ENCODE peak calls at places on chromosomes 4 and X, in eight cellular contexts. N is tibial nerve; C is BE2C; R is GM12865; K is CD8-positive, alpha-beta memory T cell; Y is CD8-positive, alpha-beta T cell; F is GM23248; V is AG10803. L is an unnamed sample.

GRCh38 chr4:139163806-139164206 is 13.2 kb downstream of the ELF2 start:
- DNase-seq in N (no peak), C (no peak), R (no peak), K (no peak), Y (no peak), F (no peak), V (no peak), L (no peak)

GRCh38 chrX:46577116-46578005 is 3.8 kb downstream of the CHST7 start:
- DNase-seq in N (no peak), C (no peak), R (no peak), K (no peak), Y (no peak), F (peak; percentile 74), V (peak; percentile 24), L (no peak)

GRCh38 chr4:168677063-168677462 is 180.2 kb downstream of the PALLD start:
- DNase-seq in N (no peak), C (no peak), R (no peak), K (no peak), Y (no peak), F (no peak), V (no peak), L (no peak)

GRCh38 chrX:118325453-118325852 is 20.5 kb upstream of the WDR44 start:
- DNase-seq in N (no peak), C (no peak), R (peak; percentile 11), K (no peak), Y (no peak), F (peak; percentile 21), V (no peak), L (no peak)

GRCh38 chrX:138791551-138791950 is 80.0 kb upstream of the FGF13 start:
- DNase-seq in N (no peak), C (no peak), R (no peak), K (no peak), Y (no peak), F (peak; percentile 57), V (peak; percentile 23), L (no peak)

GRCh38 chr4:26779224-26779623 is 81.4 kb upstream of the STIM2 start:
- DNase-seq in N (no peak), C (no peak), R (no peak), K (no peak), Y (no peak), F (no peak), V (no peak), L (no peak)

GRCh38 chrX:154373340-154374306 is 811 bp downstream of the FLNA start:
- DNase-seq in N (peak; percentile 53), C (no peak), R (peak; percentile 37), K (no peak), Y (no peak), F (peak; percentile 76), V (peak; percentile 84), L (no peak)

GRCh38 chr4:119300072-119300387 is 21.9 kb downstream of the FABP2 start:
- DNase-seq in N (no peak), C (peak; percentile 12), R (peak; percentile 35), K (no peak), Y (peak; percentile 21), F (peak; percentile 77), V (peak; percentile 75), L (no peak)

GRCh38 chrX:124209792-124210576 is 122.5 kb upstream of the TEX13D start:
- DNase-seq in N (no peak), C (no peak), R (no peak), K (no peak), Y (no peak), F (no peak), V (no peak), L (no peak)

GRCh38 chrX:28550331-28550872 is 36.8 kb upstream of the IL1RAPL1 start:
- DNase-seq in N (no peak), C (no peak), R (no peak), K (no peak), Y (no peak), F (no peak), V (no peak), L (no peak)

GRCh38 chrX:11445540-11445939 is 152.3 kb downstream of the AMELX start:
- DNase-seq in N (no peak), C (no peak), R (no peak), K (no peak), Y (no peak), F (no peak), V (no peak), L (no peak)

GRCh38 chr4:183747931-183748664 is 89.0 kb downstream of the TRAPPC11 start:
- DNase-seq in N (no peak), C (peak; percentile 26), R (no peak), K (no peak), Y (no peak), F (no peak), V (peak; percentile 5), L (no peak)

GRCh38 chr4:16609170-16609758 is 289.2 kb downstream of the LDB2 start:
- DNase-seq in N (no peak), C (no peak), R (no peak), K (no peak), Y (no peak), F (no peak), V (no peak), L (no peak)

GRCh38 chr4:163701915-163702314 is 207.4 kb downstream of the TMA16 start:
- DNase-seq in N (no peak), C (no peak), R (peak; percentile 71), K (no peak), Y (no peak), F (peak; percentile 5), V (no peak), L (peak; percentile 28)

GRCh38 chrX:133783273-133783672 is 202.1 kb downstream of the GPC3 start:
- DNase-seq in N (no peak), C (no peak), R (peak; percentile 26), K (no peak), Y (no peak), F (no peak), V (no peak), L (peak; percentile 24)

GRCh38 chr4:25913056-25913850 is 767 bp upstream of the SMIM20 start:
- DNase-seq in N (no peak), C (peak; percentile 6), R (peak; percentile 35), K (no peak), Y (no peak), F (no peak), V (peak; percentile 22), L (no peak)

GRCh38 chr4:24473309-24473721 is 111.0 kb downstream of the DHX15 start:
- DNase-seq in N (no peak), C (no peak), R (no peak), K (no peak), Y (no peak), F (peak; percentile 41), V (peak; percentile 23), L (peak; percentile 12)

GRCh38 chr4:24471623-24472510 is 112.5 kb downstream of the DHX15 start:
- DNase-seq in N (no peak), C (peak; percentile 7), R (no peak), K (no peak), Y (no peak), F (peak; percentile 34), V (peak; percentile 6), L (peak; percentile 27)

GRCh38 chr4:24470681-24471622 is 113.4 kb downstream of the DHX15 start:
- DNase-seq in N (no peak), C (peak; percentile 12), R (peak; percentile 21), K (no peak), Y (no peak), F (peak; percentile 66), V (peak; percentile 22), L (peak; percentile 47)

GRCh38 chr4:24475756-24476155 is 108.6 kb downstream of the DHX15 start:
- DNase-seq in N (no peak), C (no peak), R (no peak), K (no peak), Y (no peak), F (no peak), V (no peak), L (no peak)

GRCh38 chr4:24472514-24473308 is 111.6 kb downstream of the DHX15 start:
- DNase-seq in N (peak; percentile 68), C (peak; percentile 84), R (peak; percentile 82), K (peak; percentile 36), Y (peak; percentile 27), F (peak; percentile 86), V (peak; percentile 69), L (peak; percentile 78)
- H3K4me3 ChIP-seq in N (peak overlapping the region; percentile 46), C (peak overlapping the region; percentile 60), R (peak overlapping the region; percentile 55), K (peak overlapping the region; percentile 43), Y (peak overlapping the region; percentile 43), F (peak overlapping the region; percentile 76), V (peak overlapping the region; percentile 59), L (peak overlapping the region; percentile 67)

DNA sequence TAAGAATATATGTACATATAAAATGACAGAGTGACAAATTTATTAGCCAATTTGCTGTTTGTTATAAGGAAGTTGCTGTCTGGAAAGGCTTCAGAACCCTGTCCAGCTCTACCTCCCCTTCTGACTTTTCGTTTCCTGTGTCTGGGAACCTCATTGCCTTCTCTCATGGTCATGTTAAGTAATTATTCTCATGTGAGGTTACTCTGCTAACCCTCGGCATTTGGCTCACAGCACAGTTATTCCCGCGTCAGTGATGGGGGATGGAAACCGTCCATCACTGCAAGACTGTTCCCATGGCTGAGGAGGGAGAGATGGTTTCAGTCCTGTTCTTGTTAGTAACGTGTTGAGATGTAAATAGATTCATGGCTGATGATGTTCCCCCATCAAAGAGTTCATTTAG is 11.9 kb downstream of the EDNRA start:
- DNase-seq in N (no peak), C (no peak), R (peak; percentile 77), K (no peak), Y (no peak), F (peak; percentile 35), V (peak; percentile 85), L (no peak)
- H3K4me3 ChIP-seq in N (no peak overlapping the region), C (no peak overlapping the region), R (no peak overlapping the region), K (no peak overlapping the region), Y (no peak overlapping the region), F (no peak overlapping the region), V (no peak overlapping the region), L (no peak overlapping the region)

DNA sequence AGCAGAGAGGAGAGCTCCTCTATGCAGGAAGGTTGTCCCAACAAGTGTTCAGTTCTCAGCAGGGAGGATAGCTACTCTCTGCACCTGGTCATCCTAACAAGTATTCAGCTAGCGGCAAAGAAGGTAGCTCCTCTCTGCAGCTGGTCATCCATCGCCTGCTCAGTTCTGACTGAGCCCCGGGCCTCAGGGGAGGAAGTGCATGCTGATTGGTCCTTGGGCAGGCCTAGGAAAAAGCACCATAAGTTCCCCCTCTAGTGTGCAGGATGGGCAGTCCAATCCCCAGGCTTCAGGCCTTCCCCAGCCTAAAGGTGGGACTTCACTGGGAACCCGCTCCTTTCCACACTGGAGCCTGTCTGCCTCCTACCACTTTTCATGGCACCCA is 4.4 kb upstream of the FBXW7 start:
- DNase-seq in N (no peak), C (peak; percentile 74), R (peak; percentile 65), K (no peak), Y (no peak), F (no peak), V (no peak), L (peak; percentile 43)
- H3K4me3 ChIP-seq in N (no peak overlapping the region), C (peak overlapping the region; percentile 2), R (no peak overlapping the region), K (no peak overlapping the region), Y (no peak overlapping the region), F (no peak overlapping the region), V (no peak overlapping the region), L (peak overlapping the region; percentile 38)

DNA sequence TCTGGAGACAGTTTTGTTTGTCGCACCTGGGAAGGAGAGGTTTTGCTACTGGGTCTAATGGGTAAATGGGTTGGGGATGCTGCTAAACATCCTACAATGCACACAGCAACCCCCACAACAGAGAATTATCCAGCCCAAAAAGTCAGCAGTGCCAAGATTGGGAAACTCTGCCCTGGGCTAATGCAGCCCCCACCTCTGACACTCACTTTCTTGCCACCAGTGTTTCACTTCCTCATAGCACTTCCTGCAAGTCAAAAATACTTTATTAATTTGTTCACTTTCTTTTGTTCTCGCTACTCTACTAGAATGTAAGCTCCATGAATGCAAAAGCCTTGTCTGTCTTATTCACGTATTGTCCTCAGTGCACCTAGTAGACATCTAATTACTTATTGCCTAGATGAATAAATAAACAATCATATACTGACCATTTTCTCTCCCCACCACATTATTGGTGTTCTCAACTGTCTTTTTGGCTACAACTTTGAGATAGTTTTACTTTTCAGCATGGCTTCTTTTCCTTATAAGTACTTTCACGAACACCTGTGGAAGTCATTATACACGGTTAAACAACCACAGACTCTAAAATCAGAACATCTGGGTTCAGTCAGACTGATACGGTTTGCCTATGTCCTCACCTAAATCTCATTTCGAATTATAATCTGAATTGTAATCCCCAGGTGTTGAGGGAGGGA is 82.0 kb upstream of the PITX2 start:
- DNase-seq in N (no peak), C (no peak), R (peak; percentile 12), K (no peak), Y (no peak), F (no peak), V (no peak), L (peak; percentile 13)
- H3K4me3 ChIP-seq in N (no peak overlapping the region), C (no peak overlapping the region), R (no peak overlapping the region), K (no peak overlapping the region), Y (no peak overlapping the region), F (no peak overlapping the region), V (no peak overlapping the region), L (no peak overlapping the region)

L was measured in GM06990.